ENCODE peak calls at places on chromosomes 11 and 22, in ten cellular contexts. C is breast epithelium, W is transverse colon, M is HCT116, U is body of pancreas, X is ovary, J is endothelial cell of umbilical vein, K is gastrocnemius medialis, Z is esophagus muscularis mucosa, P is suprapubic skin. Y is an unnamed sample.

GRCh38 chr22:24857576-24857975 is 51.6 kb downstream of the SGSM1 start:
- DNase-seq in P (no peak), W (no peak), J (no peak), X (no peak), U (no peak), C (no peak), M (no peak), Z (no peak), K (no peak), Y (no peak)

GRCh38 chr22:42920101-42920820 is 63.2 kb upstream of the ARFGAP3 start:
- DNase-seq in P (no peak), W (no peak), Z (no peak), J (no peak), K (no peak), U (no peak), C (no peak), M (no peak), X (no peak), Y (no peak)

GRCh38 chr11:116310215-116310614 is 462.6 kb downstream of the BUD13 start:
- DNase-seq in C (no peak), X (no peak), J (no peak), P (no peak), W (no peak), K (no peak), U (no peak), M (no peak), Z (peak; percentile 57), Y (no peak)

GRCh38 chr11:19766206-19766605 is 53.6 kb downstream of the NAV2 start:
- DNase-seq in X (no peak), U (no peak), M (no peak), J (no peak), Z (no peak), P (no peak), C (no peak), K (no peak), W (no peak), Y (no peak)

GRCh38 chr11:96079691-96080090 is 155.8 kb upstream of the MTMR2 start:
- DNase-seq in U (no peak), M (no peak), J (no peak), K (no peak), C (no peak), P (no peak), X (no peak), Z (no peak), W (no peak), Y (no peak)

GRCh38 chr22:28440517-28441366 is 238.9 kb downstream of the TTC28 start:
- DNase-seq in X (no peak), P (no peak), W (no peak), U (peak; percentile 17), J (peak; percentile 16), Z (no peak), K (no peak), M (no peak), C (no peak), Y (peak; percentile 18)

GRCh38 chr11:57399221-57399620 is 8.8 kb upstream of the PRG2 start:
- DNase-seq in X (no peak), Z (no peak), M (no peak), U (no peak), J (peak; percentile 27), P (no peak), C (no peak), K (no peak), W (no peak), Y (no peak)

GRCh38 chr11:113419426-113420003 is 31.9 kb downstream of the ANKK1 start:
- DNase-seq in Z (no peak), M (no peak), J (no peak), K (no peak), X (no peak), U (no peak), P (no peak), C (no peak), W (no peak), Y (no peak)

GRCh38 chr11:88508808-88509581 is 171.5 kb upstream of the CTSC start:
- DNase-seq in P (no peak), W (peak; percentile 10), U (peak; percentile 10), K (no peak), X (no peak), C (no peak), Z (no peak), J (peak; percentile 57), M (no peak), Y (peak; percentile 10)

GRCh38 chr11:1838426-1839131 is at the start of gene TNNI2:
- DNase-seq in P (no peak), U (no peak), Z (no peak), J (no peak), M (no peak), K (peak; percentile 77), C (no peak), W (no peak), X (no peak), Y (peak; percentile 33)

GRCh38 chr11:107818491-107818890 is 40.1 kb downstream of the SLC35F2 start:
- DNase-seq in J (no peak), X (no peak), U (no peak), K (no peak), M (no peak), C (no peak), W (no peak), P (no peak), Z (no peak), Y (no peak)

GRCh38 chr22:42461511-42461910 is 29.3 kb upstream of the NFAM1 start:
- DNase-seq in P (no peak), W (no peak), J (no peak), M (no peak), Z (no peak), C (no peak), U (no peak), X (no peak), K (no peak), Y (no peak)

GRCh38 chr22:25564320-25564978 is at the start of gene GRK3:
- DNase-seq in C (peak; percentile 72), Z (no peak), P (peak; percentile 86), J (peak; percentile 37), U (peak; percentile 78), X (peak; percentile 77), K (peak; percentile 30), W (peak; percentile 72), M (peak; percentile 44), Y (peak; percentile 74)

GRCh38 chr11:87236368-87236767 is 198.6 kb downstream of the TMEM135 start:
- DNase-seq in J (peak; percentile 73), U (no peak), W (no peak), C (no peak), Z (no peak), P (no peak), M (no peak), X (no peak), K (no peak), Y (no peak)

GRCh38 chr11:58576792-58577440 is 1.3 kb upstream of the LPXN start:
- DNase-seq in U (no peak), K (no peak), C (no peak), P (no peak), X (no peak), M (no peak), J (peak; percentile 53), Z (no peak), W (no peak), Y (no peak)

GRCh38 chr11:58579192-58580129 is 598 bp downstream of the ZFP91 start:
- DNase-seq in Z (peak; percentile 97), X (peak; percentile 91), K (peak; percentile 90), M (peak; percentile 78), P (peak; percentile 95), W (peak; percentile 94), J (peak; percentile 88), U (peak; percentile 93), C (peak; percentile 91), Y (peak; percentile 95)

GRCh38 chr11:58578635-58579191 is at the start of gene ZFP91:
- DNase-seq in C (peak; percentile 98), W (peak; percentile 98), Z (peak; percentile 99), U (peak; percentile 99), X (peak; percentile 98), K (peak; percentile 99), P (peak; percentile 99), M (peak; percentile 95), J (peak; percentile 99), Y (peak; percentile 99)

GRCh38 chr11:58578136-58578634 is 678 bp upstream of the ZFP91 start:
- DNase-seq in K (peak; percentile 92), P (peak; percentile 98), Z (peak; percentile 98), J (peak; percentile 99), C (peak; percentile 97), U (peak; percentile 96), M (peak; percentile 97), W (peak; percentile 97), X (peak; percentile 94), Y (peak; percentile 97)

GRCh38 chr11:58577441-58578135 is 1.3 kb upstream of the ZFP91 start:
- DNase-seq in U (peak; percentile 63), Z (peak; percentile 93), X (no peak), W (peak; percentile 66), K (peak; percentile 45), J (peak; percentile 88), C (peak; percentile 53), M (no peak), P (peak; percentile 82), Y (peak; percentile 84)
- TF ChIP-seq POLR2A in U (peak; percentile 83), Z (peak; percentile 35), X (peak; percentile 74), W (peak; percentile 94), K (peak; percentile 19), J (peak; percentile 61), C (peak; percentile 56), M (peak; percentile 75), P (peak; percentile 75), Y (peak; percentile 60)

DNA sequence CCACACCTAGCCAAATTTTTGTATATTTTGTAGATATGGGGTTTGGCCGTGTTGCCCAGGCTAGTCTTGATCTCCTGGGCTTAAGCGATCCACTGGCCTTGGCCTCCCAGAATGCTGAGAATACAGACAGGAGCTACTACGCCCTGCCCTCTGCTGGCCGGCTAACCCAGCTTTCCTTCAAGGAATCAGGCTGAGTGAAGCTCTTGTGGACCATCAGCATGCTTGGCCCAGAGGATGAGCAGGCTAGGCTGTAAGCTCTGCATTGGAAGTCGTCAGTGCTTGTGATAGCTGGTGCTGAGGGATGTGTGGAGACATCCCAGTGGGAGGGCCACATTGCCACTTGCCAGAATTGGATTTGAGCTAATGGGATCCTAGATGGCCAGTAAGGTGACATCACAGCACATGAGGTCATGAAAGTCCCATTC is 60.6 kb downstream of the MED15 start:
- DNase-seq in X (no peak), M (peak; percentile 23), Z (no peak), K (no peak), U (no peak), C (no peak), P (no peak), W (no peak), J (no peak), Y (peak; percentile 72)
- TF ChIP-seq CTCF in X (no peak), M (peak; percentile 63), Z (no peak), K (no peak), U (no peak), C (no peak), P (peak; percentile 8), W (no peak), J (no peak), Y (peak; percentile 34)

DNA sequence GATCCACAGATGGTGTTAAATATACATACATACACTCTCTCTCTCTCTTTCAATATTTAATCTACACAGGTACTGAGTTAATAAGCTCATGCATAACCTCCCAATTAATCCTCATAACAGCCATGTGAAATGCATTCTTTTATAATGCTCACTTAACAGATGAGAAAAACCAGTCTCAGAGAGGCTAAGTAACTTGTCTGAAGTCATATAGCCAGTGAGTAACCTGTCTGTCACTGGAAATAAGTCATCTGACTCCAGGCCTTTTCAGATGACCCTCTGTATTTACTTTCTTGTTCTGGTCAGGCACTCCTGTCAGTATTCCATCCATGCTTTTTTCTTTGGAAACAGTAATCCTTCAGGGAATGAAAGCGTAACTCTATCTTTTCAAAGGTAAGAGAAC is 594.0 kb upstream of the TENM4 start:
- DNase-seq in Z (no peak), K (no peak), U (no peak), M (no peak), P (no peak), X (no peak), J (no peak), C (no peak), W (no peak), Y (no peak)
- H3K4me1 ChIP-seq in Z (no peaks in the 10 kb centered on the region), K (no peaks in the 10 kb centered on the region), U (no peaks in the 10 kb centered on the region), M (no peaks in the 10 kb centered on the region), P (no peaks in the 10 kb centered on the region), X (no peaks in the 10 kb centered on the region), J (no peaks in the 10 kb centered on the region), C (no peaks in the 10 kb centered on the region), W (no peaks in the 10 kb centered on the region), Y (no peaks in the 10 kb centered on the region)

GRCh38 chr11:77467233-77467632 is 6.7 kb downstream of the PAK1 start:
- DNase-seq in W (no peak), C (no peak), K (no peak), Z (no peak), J (no peak), U (no peak), M (no peak), X (no peak), P (no peak), Y (no peak)
- TF ChIP-seq POLR2A in W (no peak), C (no peak), K (no peak), Z (no peak), J (no peak), U (no peak), M (no peak), X (no peak), P (no peak), Y (no peak)